ENCODE peak calls at places on chromosomes 11 and 22, in ten cellular contexts. Z, R, F, U, S, Y, Q, M, E and D are unnamed samples.

GRCh38 chr22:38305481-38306448 is 11.5 kb downstream of the CSNK1E start:
- DNase-seq in U (no peak), R (no peak), Q (peak; percentile 49), F (no peak), Z (peak; percentile 57), Y (no peak), M (no peak), E (no peak), S (no peak), D (peak; percentile 33)

GRCh38 chr22:19098157-19098556 is 24.1 kb downstream of the DGCR2 start:
- DNase-seq in E (no peak), S (no peak), U (no peak), Z (no peak), Q (no peak), F (no peak), M (no peak), R (peak; percentile 73), Y (no peak), D (no peak)

GRCh38 chr11:134224710-134225662 is 515 bp downstream of the VPS26B start:
- DNase-seq in Y (no peak), M (peak; percentile 10), R (peak; percentile 36), E (peak; percentile 12), Q (peak; percentile 80), F (no peak), U (peak; percentile 61), Z (peak; percentile 31), S (peak; percentile 46), D (peak; percentile 15)

GRCh38 chr11:102467080-102467708 is 14.6 kb upstream of the TMEM123 start:
- DNase-seq in E (no peak), F (no peak), Y (no peak), M (no peak), U (no peak), Z (no peak), Q (no peak), S (no peak), R (no peak), D (no peak)

GRCh38 chr22:26588749-26589366 is 1.1 kb downstream of the TPST2 start:
- DNase-seq in E (no peak), F (no peak), S (no peak), U (no peak), Z (no peak), Q (no peak), Y (no peak), R (no peak), M (no peak), D (no peak)

GRCh38 chr11:131668867-131669780 is 298.7 kb downstream of the NTM start:
- DNase-seq in F (no peak), M (peak; percentile 42), E (peak; percentile 31), Y (no peak), R (peak; percentile 46), S (peak; percentile 42), U (no peak), Z (peak; percentile 31), Q (peak; percentile 80), D (peak; percentile 26)

GRCh38 chr11:58594826-58595225 is 16.0 kb downstream of the ZFP91 start:
- DNase-seq in S (no peak), F (no peak), E (no peak), Y (no peak), Z (no peak), Q (no peak), M (no peak), R (no peak), U (no peak), D (no peak)

GRCh38 chr11:69108559-69108958 is 47.2 kb upstream of the SMIM38 start:
- DNase-seq in F (no peak), R (no peak), Z (no peak), Y (no peak), E (no peak), U (no peak), S (no peak), M (no peak), Q (no peak), D (no peak)

GRCh38 chr22:33476716-33477115 is 418.5 kb upstream of the SYN3 start:
- DNase-seq in U (no peak), R (no peak), Q (no peak), F (no peak), Y (no peak), M (peak; percentile 15), Z (peak; percentile 2), S (no peak), E (peak; percentile 36), D (no peak)

GRCh38 chr11:61357233-61357893 is 4.3 kb downstream of the CYB561A3 start:
- DNase-seq in U (no peak), M (no peak), Y (no peak), Q (no peak), R (no peak), F (no peak), S (no peak), E (no peak), Z (no peak), D (no peak)
- H3K4me3 ChIP-seq in U (no peak overlapping the region), M (no peak overlapping the region), Y (no peak overlapping the region), Q (no peak overlapping the region), R (no peak overlapping the region), F (no peak overlapping the region), S (no peak overlapping the region), E (no peak overlapping the region), Z (no peak overlapping the region), D (no peak overlapping the region)

GRCh38 chr11:5665051-5665450 is 19.8 kb downstream of the TRIM5 start:
- DNase-seq in U (no peak), R (no peak), S (no peak), Z (no peak), Y (no peak), F (no peak), M (no peak), E (no peak), Q (no peak), D (no peak)
- TF ChIP-seq CTCF in U (no peak), R (no peak), S (no peak), Z (no peak), Y (no peak), F (no peak), M (no peak), E (no peak), Q (no peak), D (no peak)

GRCh38 chr11:16897460-16898061 is 116.7 kb downstream of the PLEKHA7 start:
- DNase-seq in Q (peak; percentile 94), R (no peak), Y (no peak), E (no peak), F (no peak), U (no peak), M (no peak), Z (no peak), S (no peak), D (no peak)

GRCh38 chr11:16899708-16900107 is 114.5 kb downstream of the PLEKHA7 start:
- DNase-seq in S (no peak), U (no peak), Z (no peak), Q (no peak), F (no peak), M (no peak), R (no peak), E (no peak), Y (no peak), D (no peak)

GRCh38 chr11:16898274-16898985 is 115.8 kb downstream of the PLEKHA7 start:
- DNase-seq in Q (no peak), M (no peak), E (no peak), U (no peak), Z (no peak), S (no peak), F (no peak), R (no peak), Y (no peak), D (no peak)

GRCh38 chr11:16895306-16895705 is 118.9 kb downstream of the PLEKHA7 start:
- DNase-seq in Q (no peak), S (no peak), R (no peak), U (no peak), M (no peak), Z (no peak), F (no peak), E (no peak), Y (no peak), D (no peak)

GRCh38 chr11:16896716-16897115 is 117.5 kb downstream of the PLEKHA7 start:
- DNase-seq in F (no peak), U (no peak), Z (no peak), Y (no peak), Q (no peak), M (no peak), S (no peak), R (no peak), E (no peak), D (no peak)
- H3K4me3 ChIP-seq in F (no peak overlapping the region), U (no peak overlapping the region), Z (no peak overlapping the region), Y (no peak overlapping the region), Q (no peak overlapping the region), M (no peak overlapping the region), S (no peak overlapping the region), R (no peak overlapping the region), E (no peak overlapping the region), D (no peak overlapping the region)

GRCh38 chr11:128628343-128628673 is 41.0 kb upstream of the ETS1 start:
- DNase-seq in E (no peak), S (no peak), R (no peak), Z (no peak), F (no peak), M (no peak), Y (no peak), U (no peak), Q (no peak), D (no peak)

GRCh38 chr11:128629516-128630106 is 42.3 kb upstream of the ETS1 start:
- DNase-seq in Z (no peak), Y (no peak), R (no peak), E (peak; percentile 8), F (no peak), S (no peak), U (no peak), M (no peak), Q (no peak), D (no peak)

GRCh38 chr11:128628686-128629085 is 41.3 kb upstream of the ETS1 start:
- DNase-seq in U (no peak), R (no peak), F (no peak), M (no peak), Q (no peak), S (no peak), Z (no peak), Y (no peak), E (no peak), D (no peak)

GRCh38 chr11:128626913-128627665 is 39.7 kb upstream of the ETS1 start:
- DNase-seq in R (no peak), Y (no peak), F (no peak), E (no peak), U (no peak), S (no peak), Z (no peak), Q (no peak), M (no peak), D (no peak)

DNA sequence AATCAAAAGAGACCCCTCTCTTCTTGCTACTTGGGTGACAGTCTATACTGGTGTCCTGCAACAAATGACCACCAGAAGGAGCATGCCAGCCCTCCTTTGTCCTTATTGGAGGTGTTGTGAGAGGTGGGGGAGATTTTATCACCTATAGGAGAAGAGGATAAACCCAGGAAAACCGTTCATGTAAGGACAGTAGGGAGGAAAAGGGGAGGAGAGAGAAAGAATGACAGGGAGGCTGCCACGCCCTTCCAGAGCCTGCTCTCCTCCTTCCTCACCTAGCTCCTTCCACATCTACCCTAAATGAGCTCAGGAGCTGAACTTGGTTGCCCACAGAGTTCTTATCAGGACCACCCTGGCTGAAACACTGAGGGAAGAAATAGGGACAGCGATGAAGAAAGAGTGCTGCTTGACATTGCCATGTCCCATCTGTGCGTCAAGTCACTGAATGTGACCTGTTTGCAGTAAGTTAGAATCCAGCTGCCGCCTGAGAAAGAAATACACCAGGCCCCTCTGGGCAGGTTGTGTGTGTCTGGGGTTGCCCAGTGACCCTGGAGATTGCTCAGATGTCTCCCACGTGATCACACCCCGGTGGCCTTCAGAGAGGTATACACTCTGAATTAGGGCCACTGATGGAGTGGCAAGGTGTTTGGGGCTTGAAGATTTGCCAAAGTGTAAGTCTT is 40.4 kb upstream of the ETS1 start:
- DNase-seq in Z (no peak), E (no peak), Q (no peak), S (no peak), Y (no peak), R (no peak), M (no peak), F (no peak), U (no peak), D (no peak)
- TF ChIP-seq CTCF in Z (no peak), E (no peak), Q (peak; percentile 5), S (no peak), Y (peak; percentile 6), R (no peak), M (no peak), F (peak; percentile 26), U (no peak), D (peak; percentile 22)